ENCODE peak calls at places on chromosomes 5 and 9, in four cellular contexts. Z, R, L and T are unnamed samples.

GRCh38 chr5:128213340-128213739 is 129.8 kb downstream of the SLC12A2 start:
- DNase-seq in Z (no peak), L (peak; percentile 86), R (no peak), T (peak; percentile 43)

GRCh38 chr9:76677481-76678055 is 86.7 kb upstream of the PCA3 start:
- DNase-seq in Z (peak; percentile 69), L (no peak), R (no peak), T (no peak)

GRCh38 chr9:81431662-81432061 is 257.7 kb downstream of the TLE1 start:
- DNase-seq in L (no peak), Z (no peak), R (no peak), T (no peak)

GRCh38 chr5:127080001-127080478 is 6.7 kb upstream of the C5orf63 start:
- DNase-seq in R (no peak), L (peak; percentile 53), Z (no peak), T (no peak)

GRCh38 chr9:69573666-69574456 is 98.3 kb downstream of the APBA1 start:
- DNase-seq in R (no peak), Z (no peak), L (no peak), T (no peak)

GRCh38 chr5:130514984-130515690 is 610.9 kb downstream of the CHSY3 start:
- DNase-seq in Z (no peak), L (no peak), R (no peak), T (no peak)

GRCh38 chr5:128276537-128277216 is 193.1 kb downstream of the SLC12A2 start:
- DNase-seq in Z (no peak), L (no peak), R (no peak), T (no peak)

GRCh38 chr5:35089688-35090314 is 42.1 kb upstream of the AGXT2 start:
- DNase-seq in Z (no peak), L (peak; percentile 88), R (peak; percentile 6), T (peak; percentile 52)

GRCh38 chr5:42461507-42461906 is 38.3 kb downstream of the GHR start:
- DNase-seq in Z (no peak), R (no peak), L (no peak), T (no peak)

GRCh38 chr5:77101298-77101697 is 14.2 kb upstream of the ZBED3 start:
- DNase-seq in R (no peak), Z (no peak), L (no peak), T (no peak)

GRCh38 chr9:128203024-128203841 is at the start of gene DNM1:
- DNase-seq in R (peak; percentile 76), L (peak; percentile 77), Z (no peak), T (peak; percentile 77)

GRCh38 chr5:5612096-5612495 is 189.6 kb downstream of the ICE1 start:
- DNase-seq in R (no peak), Z (no peak), L (no peak), T (no peak)
- H3K27me3 ChIP-seq in R (no peaks in the 10 kb centered on the region), Z (no peaks in the 10 kb centered on the region), L (no peaks in the 10 kb centered on the region), T (no peaks in the 10 kb centered on the region)

GRCh38 chr9:132434875-132435274 is 24.9 kb downstream of the CFAP77 start:
- DNase-seq in Z (no peak), R (no peak), L (no peak), T (no peak)
- H3K27me3 ChIP-seq in Z (peaks cover 8% of the 10 kb centered on the region), R (peaks cover 3% of the 10 kb centered on the region), L (no peaks in the 10 kb centered on the region), T (no peaks in the 10 kb centered on the region)

DNA sequence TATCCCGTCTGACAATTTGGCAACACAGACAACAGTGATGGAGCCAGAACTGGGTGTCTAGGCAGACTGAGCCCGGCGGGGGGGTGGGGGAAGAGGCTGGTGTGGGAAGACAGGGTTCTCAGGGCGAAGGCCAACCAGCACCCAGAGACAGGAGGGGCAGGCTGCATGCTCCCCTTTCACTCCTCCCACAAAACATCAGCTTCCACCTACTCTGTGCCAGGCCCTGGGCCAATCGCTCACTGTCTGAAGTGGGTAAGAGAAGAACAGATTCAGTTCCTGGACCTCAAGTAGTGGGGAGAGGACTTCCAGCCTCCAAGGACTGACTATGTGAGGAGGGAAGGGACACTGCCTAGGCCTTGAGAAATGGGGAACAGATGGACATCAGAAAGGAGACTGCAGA is 2.8 kb downstream of the SNCB start:
- DNase-seq in L (no peak), R (no peak), Z (no peak), T (no peak)
- H3K27me3 ChIP-seq in L (peaks cover 41% of the 10 kb centered on the region), R (peaks cover 5% of the 10 kb centered on the region), Z (peaks cover 55% of the 10 kb centered on the region), T (peaks cover 24% of the 10 kb centered on the region)

GRCh38 chr5:169152453-169152852 is 148.5 kb downstream of the SLIT3 start:
- DNase-seq in Z (no peak), L (no peak), R (no peak), T (no peak)

GRCh38 chr5:169152946-169153345 is 148.0 kb downstream of the SLIT3 start:
- DNase-seq in R (no peak), Z (no peak), L (no peak), T (no peak)

GRCh38 chr5:169151051-169151805 is 149.7 kb downstream of the SLIT3 start:
- DNase-seq in R (no peak), Z (no peak), L (peak; percentile 22), T (no peak)

GRCh38 chr5:169154660-169155059 is 146.3 kb downstream of the SLIT3 start:
- DNase-seq in L (no peak), Z (no peak), R (no peak), T (no peak)

GRCh38 chr5:169153405-169153804 is 147.5 kb downstream of the SLIT3 start:
- DNase-seq in Z (peak; percentile 79), R (no peak), L (no peak), T (no peak)
- H3K27me3 ChIP-seq in Z (no peaks in the 10 kb centered on the region), R (no peaks in the 10 kb centered on the region), L (no peaks in the 10 kb centered on the region), T (peaks cover 10% of the 10 kb centered on the region)

DNA sequence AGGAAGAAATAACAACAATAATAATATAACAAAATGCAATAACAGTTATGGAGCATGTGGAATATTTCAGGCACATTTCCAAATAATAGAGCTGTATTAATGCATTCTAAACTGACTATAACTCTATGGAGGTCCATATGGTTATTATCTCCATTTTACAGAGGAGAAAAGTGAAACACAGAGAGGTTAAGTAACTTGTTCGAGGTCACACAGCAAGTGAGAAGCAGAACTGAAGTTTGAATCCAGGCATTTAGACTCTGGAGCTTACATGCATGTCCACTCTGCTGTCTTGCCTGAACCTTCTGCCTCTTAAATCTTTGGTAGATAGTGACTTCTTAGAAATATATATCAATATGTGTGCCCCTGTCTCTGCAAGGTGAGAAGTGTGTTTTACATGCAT is 350.8 kb downstream of the GADD45G start:
- DNase-seq in L (no peak), R (no peak), Z (no peak), T (no peak)
- H3K27me3 ChIP-seq in L (no peaks in the 10 kb centered on the region), R (no peaks in the 10 kb centered on the region), Z (no peaks in the 10 kb centered on the region), T (no peaks in the 10 kb centered on the region)

GRCh38 chr5:2739360-2740050 is 12.0 kb downstream of the IRX2 start:
- DNase-seq in L (peak; percentile 52), R (no peak), Z (no peak), T (no peak)
- H3K27me3 ChIP-seq in L (peaks cover 96% of the 10 kb centered on the region), R (no peaks in the 10 kb centered on the region), Z (peaks cover 79% of the 10 kb centered on the region), T (no peaks in the 10 kb centered on the region)

GRCh38 chr5:72057816-72058215 is 49.5 kb upstream of the MAP1B start:
- DNase-seq in Z (no peak), L (no peak), R (no peak), T (no peak)
- H3K27me3 ChIP-seq in Z (no peaks in the 10 kb centered on the region), L (no peaks in the 10 kb centered on the region), R (no peaks in the 10 kb centered on the region), T (no peaks in the 10 kb centered on the region)